ENCODE peak calls at places on chromosomes 13 and 19, in four cellular contexts. O is hepatocyte, N is fibroblast of mammary gland, E is cardiac fibroblast. D is an unnamed sample.

GRCh38 chr19:7099597-7099921 is 30.1 kb downstream of the ZNF557 start:
- DNase-seq in O (no peak), N (no peak), E (no peak), D (no peak)

GRCh38 chr13:99979453-99980200 is 2.0 kb upstream of the ZIC2 start:
- DNase-seq in O (peak), N (no peak), E (no peak), D (no peak)

GRCh38 chr19:32407004-32407992 is 1.7 kb downstream of the DPY19L3 start:
- DNase-seq in O (no peak), N (peak), E (peak), D (peak)

GRCh38 chr13:35356572-35356971 is 119.9 kb downstream of the MAB21L1 start:
- DNase-seq in O (no peak), N (no peak), E (peak), D (no peak)

GRCh38 chr19:6423499-6424189 is 967 bp downstream of the KHSRP start:
- DNase-seq in O (peak), N (peak), E (peak), D (peak)

GRCh38 chr13:21242236-21242635 is 65.8 kb downstream of the MRPL57 start:
- DNase-seq in O (no peak), N (no peak), E (no peak), D (no peak)

GRCh38 chr13:22735381-22735995 is 445.3 kb upstream of the SGCG start:
- DNase-seq in O (peak), N (no peak), E (no peak), D (no peak)

GRCh38 chr19:33047422-33047821 is 17.3 kb downstream of the RHPN2 start:
- DNase-seq in O (peak), N (no peak), E (no peak), D (peak)

GRCh38 chr13:43014162-43014561 is 9.2 kb upstream of the DNAJC15 start:
- DNase-seq in O (no peak), N (no peak), E (no peak), D (no peak)

GRCh38 chr19:46192990-46193650 is 36.4 kb upstream of the IGFL1 start:
- DNase-seq in O (peak), N (peak), E (peak), D (peak)

GRCh38 chr13:33678906-33679657 is 138.9 kb upstream of the RFC3 start:
- DNase-seq in O (peak), N (peak), E (peak), D (peak)

GRCh38 chr19:28481674-28482073 is 731.3 kb downstream of the UQCRFS1 start:
- DNase-seq in O (no peak), N (no peak), E (no peak), D (no peak)

GRCh38 chr13:21752501-21752900 is 81.6 kb downstream of the FGF9 start:
- DNase-seq in O (no peak), N (no peak), E (no peak), D (no peak)

GRCh38 chr13:105063676-105064075 is 1471.8 kb downstream of the EFNB2 start:
- DNase-seq in O (no peak), N (no peak), E (peak), D (no peak)

GRCh38 chr13:31209172-31209818 is 9.5 kb downstream of the B3GLCT start:
- DNase-seq in O (peak), N (peak), E (peak), D (no peak)

GRCh38 chr19:17081672-17082630 is 6.4 kb downstream of the MYO9B start:
- DNase-seq in O (no peak), N (no peak), E (no peak), D (no peak)

GRCh38 chr13:109665781-109666249 is 120.6 kb downstream of the IRS2 start:
- DNase-seq in O (no peak), N (no peak), E (no peak), D (peak)

GRCh38 chr13:36432106-36432544 is at the start of gene CCNA1:
- DNase-seq in O (peak), N (peak), E (peak), D (peak)

GRCh38 chr19:45528744-45529453 is 21.6 kb downstream of the VASP start:
- DNase-seq in O (peak), N (peak), E (no peak), D (peak)

GRCh38 chr19:18023596-18024212 is 15.7 kb downstream of the ARRDC2 start:
- DNase-seq in O (no peak), N (peak), E (peak), D (no peak)

GRCh38 chr19:48509467-48510194 is 2.0 kb downstream of the LMTK3 start:
- DNase-seq in O (no peak), N (no peak), E (peak), D (no peak)

GRCh38 chr19:1285737-1286360 is at the start of gene EFNA2:
- DNase-seq in O (peak), N (no peak), E (no peak), D (no peak)

GRCh38 chr19:53792721-53793433 is 31.2 kb downstream of the NLRP12 start:
- DNase-seq in O (peak), N (peak), E (peak), D (peak)

GRCh38 chr13:98471895-98472294 is 105.0 kb downstream of the STK24 start:
- DNase-seq in O (no peak), N (no peak), E (no peak), D (no peak)

GRCh38 chr13:28568286-28568685 is 73.4 kb upstream of the FLT1 start:
- DNase-seq in O (peak), N (no peak), E (peak), D (no peak)

GRCh38 chr19:1828279-1829238 is 16.5 kb upstream of the ATP8B3 start:
- DNase-seq in O (no peak), N (no peak), E (no peak), D (no peak)

GRCh38 chr13:108437496-108437895 is 168.0 kb downstream of the TNFSF13B start:
- DNase-seq in O (no peak), N (no peak), E (peak), D (peak)

GRCh38 chr19:29690842-29691241 is 24.2 kb downstream of the C19orf12 start:
- DNase-seq in O (no peak), N (peak), E (peak), D (peak)

GRCh38 chr19:18596752-18597157 is 8.2 kb downstream of the REX1BD start:
- DNase-seq in O (peak), N (no peak), E (peak), D (no peak)

GRCh38 chr19:4288091-4288777 is 9.2 kb downstream of the SHD start:
- DNase-seq in O (no peak), N (no peak), E (no peak), D (peak)

DNA sequence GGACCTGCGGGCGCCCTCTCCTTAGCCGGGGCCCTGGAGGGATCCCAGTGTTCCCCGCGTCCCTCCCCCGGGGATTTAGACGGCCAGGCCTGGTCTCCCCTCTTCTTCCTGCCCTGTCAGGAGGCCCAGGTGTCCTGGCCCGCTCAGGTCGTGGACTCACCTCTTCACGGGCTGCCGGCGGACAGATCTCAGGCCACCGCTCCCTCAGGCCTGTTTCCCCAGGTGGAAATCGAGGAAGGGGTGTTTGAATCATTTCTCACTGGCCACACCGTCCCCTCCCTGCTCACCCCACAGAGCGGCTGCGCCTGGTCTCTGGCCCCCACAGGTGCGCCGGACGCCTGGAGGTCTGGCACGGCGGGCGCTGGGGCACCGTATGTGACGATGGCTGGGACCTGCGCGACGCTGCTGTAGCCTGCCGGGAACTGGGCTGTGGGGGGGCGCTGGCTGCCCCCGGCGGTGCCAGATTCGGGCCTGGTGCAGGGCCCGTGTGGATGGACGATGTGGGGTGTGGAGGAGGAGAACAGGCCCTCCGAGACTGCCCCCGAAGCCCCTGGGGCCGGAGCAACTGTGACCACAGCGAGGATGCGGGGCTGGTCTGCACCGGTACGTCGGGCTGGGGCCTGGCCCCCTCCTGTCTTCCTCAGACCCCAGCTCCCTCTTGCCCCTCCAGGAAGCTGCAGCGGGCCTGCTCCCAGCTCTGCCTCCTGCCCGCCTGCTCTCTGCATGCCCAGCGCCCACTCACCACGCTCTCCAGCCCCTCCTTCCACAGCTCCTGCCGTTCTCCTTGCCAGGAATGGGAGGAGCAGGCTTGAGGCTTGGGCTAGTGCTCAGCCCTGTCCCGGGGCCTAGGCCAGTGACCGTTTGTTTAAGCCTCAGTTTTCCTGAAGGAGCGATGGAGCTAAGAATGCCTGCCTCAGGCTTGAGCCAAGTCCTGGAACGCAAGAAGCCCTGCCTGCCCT is 2.5 kb downstream of the SSC5D start:
- DNase-seq in O (no peak), N (peak), E (no peak), D (no peak)
- TF ChIP-seq CTCF in O (no peak), N (no peak), E (no peak), D (no peak)

DNA sequence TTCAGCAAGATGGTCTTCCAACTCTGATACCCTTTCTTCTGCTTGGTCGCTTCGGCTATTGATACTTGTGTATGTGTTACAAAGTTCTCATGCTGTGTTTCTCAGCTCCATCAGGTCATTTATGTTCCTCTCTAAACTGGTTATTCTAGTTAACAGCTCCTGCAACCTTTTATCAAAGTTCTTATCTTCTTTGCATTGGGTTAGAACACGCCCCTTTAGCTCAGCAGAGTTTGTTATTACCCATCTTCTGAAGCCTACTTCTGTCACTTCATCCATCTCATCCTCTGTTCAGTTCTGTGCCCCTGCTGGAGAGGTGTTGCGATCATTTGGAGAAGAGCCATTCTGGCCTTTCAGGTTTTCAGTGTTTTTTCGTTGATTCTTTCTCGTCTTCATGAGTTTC is 18.7 kb downstream of the ACOD1 start:
- DNase-seq in O (no peak), N (no peak), E (no peak), D (no peak)
- TF ChIP-seq CTCF in O (no peak), N (no peak), E (no peak), D (no peak)

GRCh38 chr19:35558400-35559280 is 4.8 kb downstream of the ATP4A start:
- DNase-seq in O (no peak), N (no peak), E (no peak), D (no peak)

GRCh38 chr19:35559281-35559659 is 4.2 kb downstream of the ATP4A start:
- DNase-seq in O (no peak), N (no peak), E (no peak), D (no peak)

GRCh38 chr19:35556846-35557538 is 6.5 kb downstream of the ATP4A start:
- DNase-seq in O (no peak), N (no peak), E (no peak), D (no peak)

GRCh38 chr19:35556025-35556590 is 7.3 kb downstream of the ATP4A start:
- DNase-seq in O (no peak), N (no peak), E (no peak), D (no peak)

DNA sequence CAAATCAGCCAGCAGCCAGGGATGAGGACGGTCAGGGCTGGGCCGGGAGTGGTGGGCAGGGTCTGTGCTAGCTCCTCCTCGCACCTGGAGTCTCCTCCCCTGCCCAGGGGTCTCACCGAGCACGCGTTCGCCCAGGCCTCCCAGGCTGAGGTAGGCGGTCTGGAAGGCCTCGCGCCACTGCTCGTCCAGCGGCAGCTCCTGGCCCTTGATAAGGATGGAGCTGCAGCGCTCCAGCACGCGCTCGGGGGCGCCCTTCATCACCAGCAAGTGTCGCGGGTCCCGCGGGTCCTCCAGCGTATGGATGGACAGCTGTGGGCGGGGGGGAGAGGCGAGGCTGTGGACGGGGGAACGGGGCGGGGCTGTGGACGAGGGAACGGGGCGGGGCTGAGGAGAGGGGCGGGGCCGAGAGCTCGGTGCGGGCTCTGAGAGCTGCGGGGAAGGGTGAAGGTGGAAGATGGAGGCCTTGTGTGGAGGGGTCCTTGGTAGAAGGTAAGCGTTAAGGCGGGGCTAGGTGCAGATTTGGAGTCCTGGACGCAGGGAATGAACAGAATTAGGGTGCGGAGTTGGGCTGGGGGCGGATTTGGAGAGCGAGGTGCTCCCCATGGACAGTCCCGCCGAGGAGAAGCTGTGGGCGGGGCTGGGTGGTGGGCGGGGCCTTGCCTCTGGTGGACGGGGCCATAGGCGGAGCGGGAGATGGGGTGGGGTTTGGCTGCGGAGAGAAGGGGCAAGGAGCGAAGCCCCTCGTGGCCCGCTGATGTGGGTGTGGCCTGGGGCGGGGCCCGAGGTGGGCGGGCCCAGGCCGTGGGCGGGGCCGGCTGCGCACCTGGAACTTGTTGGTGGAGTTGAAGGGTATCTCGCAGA is 5.7 kb downstream of the ATP4A start:
- DNase-seq in O (peak), N (peak), E (peak), D (peak)
- TF ChIP-seq CTCF in O (no peak), N (no peak), E (no peak), D (no peak)

DNA sequence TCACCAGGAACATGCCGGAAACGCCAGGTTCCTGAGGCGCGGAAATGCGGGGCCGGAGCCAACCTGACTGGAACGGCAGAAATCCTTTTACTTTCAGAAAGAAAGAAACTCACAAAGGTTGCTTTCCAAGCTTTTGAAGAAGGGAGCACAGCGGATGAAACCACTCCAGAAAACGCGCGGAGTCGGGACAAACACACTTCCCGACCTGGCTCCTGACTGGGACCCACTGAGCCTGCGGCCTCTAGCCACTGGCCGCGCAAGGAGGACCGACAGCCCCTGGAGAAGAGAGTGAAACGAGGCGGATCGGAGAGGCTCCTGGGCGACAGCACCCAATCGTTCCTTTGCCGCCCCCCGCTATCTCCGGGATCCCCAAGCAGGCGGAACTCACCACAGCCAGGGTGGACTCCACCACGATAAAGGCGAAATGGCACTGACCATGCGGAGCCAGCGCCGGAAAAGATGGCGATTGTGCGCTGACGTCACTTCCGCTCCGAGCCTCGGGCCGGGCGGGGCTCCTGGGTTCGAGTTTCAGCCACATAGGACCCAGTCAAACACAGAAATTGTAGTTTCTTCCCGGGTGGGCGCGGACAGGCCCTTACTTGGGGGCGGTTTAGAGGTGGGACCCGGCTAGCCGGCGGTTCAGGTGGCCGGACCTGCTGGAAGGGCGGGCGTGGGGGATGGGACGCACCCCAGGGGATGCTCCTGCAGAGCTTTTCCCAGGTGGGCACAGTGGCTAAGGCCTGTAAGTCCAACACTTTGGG is at the start of gene ZNF121:
- DNase-seq in O (peak), N (peak), E (peak), D (peak)
- TF ChIP-seq CTCF in O (no peak), N (no peak), E (no peak), D (no peak)

GRCh38 chr19:34135033-34135370 is 37.3 kb upstream of the LSM14A start:
- DNase-seq in O (no peak), N (no peak), E (no peak), D (no peak)

GRCh38 chr19:34131100-34131499 is 41.2 kb upstream of the LSM14A start:
- DNase-seq in O (no peak), N (peak), E (peak), D (peak)

GRCh38 chr19:34136127-34136526 is 36.2 kb upstream of the LSM14A start:
- DNase-seq in O (peak), N (no peak), E (no peak), D (no peak)

GRCh38 chr19:34135401-34135800 is 36.9 kb upstream of the LSM14A start:
- DNase-seq in O (no peak), N (no peak), E (no peak), D (no peak)

GRCh38 chr19:34134190-34135032 is 37.9 kb upstream of the LSM14A start:
- DNase-seq in O (peak), N (peak), E (peak), D (peak)
- TF ChIP-seq CTCF in O (no peak), N (no peak), E (no peak), D (no peak)

GRCh38 chr13:112225429-112226090 is 150.6 kb upstream of the SPACA7 start:
- DNase-seq in O (no peak), N (no peak), E (no peak), D (no peak)
- TF ChIP-seq CTCF in O (no peak), N (no peak), E (no peak), D (no peak)

GRCh38 chr19:42635233-42635539 is 40.5 kb upstream of the CEACAM8 start:
- DNase-seq in O (no peak), N (no peak), E (no peak), D (no peak)
- TF ChIP-seq CTCF in O (no peak), N (no peak), E (no peak), D (no peak)

GRCh38 chr13:77521595-77522367 is 13.7 kb upstream of the SCEL start:
- DNase-seq in O (no peak), N (peak), E (peak), D (peak)
- TF ChIP-seq CTCF in O (no peak), N (no peak), E (no peak), D (peak)

DNA sequence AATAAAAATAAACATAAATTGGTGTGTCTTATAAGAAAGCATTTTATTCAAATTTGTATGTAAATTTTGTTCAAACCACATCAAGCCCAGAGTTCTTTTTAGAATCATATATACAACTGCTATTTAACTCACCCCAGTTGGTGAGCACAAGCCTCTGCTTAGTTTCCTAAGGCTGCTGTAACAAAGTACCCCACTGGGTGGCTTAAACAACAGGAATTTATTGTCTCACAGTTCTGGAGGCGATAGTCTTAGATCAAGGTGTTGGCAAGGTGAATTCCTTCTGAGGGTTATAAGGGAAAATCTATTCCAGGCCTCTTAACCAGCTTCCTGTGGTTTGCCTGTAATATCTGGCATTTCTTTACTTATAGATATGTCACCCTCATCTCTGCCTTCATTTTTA is 1133.5 kb downstream of the OLFM4 start:
- DNase-seq in O (no peak), N (no peak), E (no peak), D (no peak)
- TF ChIP-seq CTCF in O (peak), N (no peak), E (no peak), D (no peak)